ENCODE peak calls at places on chromosomes 16 and 17, in four cellular contexts. H is ovary; A is effector memory CD4-positive, alpha-beta T cell; X is stomach. Z is an unnamed sample.

GRCh38 chr17:48048321-48049140 is at the start of gene NFE2L1:
- DNase-seq in H (peak; percentile 84), A (no peak), X (peak; percentile 90), Z (peak; percentile 97)

GRCh38 chr16:86387461-86388440 is 122.6 kb upstream of the FOXF1 start:
- DNase-seq in H (no peak), A (no peak), X (no peak), Z (no peak)

GRCh38 chr17:80452173-80452915 is 24.1 kb downstream of the NPTX1 start:
- DNase-seq in H (no peak), A (no peak), X (no peak), Z (peak; percentile 50)

GRCh38 chr16:86176462-86176861 is 277.5 kb downstream of the IRF8 start:
- DNase-seq in H (no peak), A (no peak), X (no peak), Z (no peak)

GRCh38 chr16:65222049-65222448 is 100.2 kb upstream of the CDH11 start:
- DNase-seq in H (no peak), A (no peak), X (no peak), Z (no peak)

GRCh38 chr17:42783062-42783777 is 2.8 kb downstream of the WNK4 start:
- DNase-seq in H (no peak), A (no peak), X (no peak), Z (no peak)

GRCh38 chr17:69344939-69345338 is 18.0 kb upstream of the ABCA5 start:
- DNase-seq in H (no peak), A (no peak), X (no peak), Z (no peak)

GRCh38 chr17:39057807-39058206 is 90.6 kb upstream of the FBXO47 start:
- DNase-seq in H (peak; percentile 7), A (no peak), X (no peak), Z (no peak)

GRCh38 chr17:68260051-68260762 is 12.4 kb downstream of the AMZ2 start:
- DNase-seq in H (no peak), A (no peak), X (no peak), Z (no peak)

GRCh38 chr16:21593530-21594289 is 5.7 kb upstream of the METTL9 start:
- DNase-seq in H (no peak), A (no peak), X (no peak), Z (no peak)

GRCh38 chr16:79625738-79626137 is 25.2 kb upstream of the MAF start:
- DNase-seq in H (no peak), A (no peak), X (no peak), Z (no peak)

GRCh38 chr16:85860413-85861094 is 38.4 kb upstream of the IRF8 start:
- DNase-seq in H (no peak), A (no peak), X (no peak), Z (no peak)

GRCh38 chr17:2058521-2059124 is 3.7 kb downstream of the HIC1 start:
- DNase-seq in H (peak; percentile 86), A (peak; percentile 54), X (peak; percentile 88), Z (peak; percentile 86)

GRCh38 chr17:2057714-2058520 is 3.0 kb downstream of the HIC1 start:
- DNase-seq in H (peak; percentile 62), A (no peak), X (no peak), Z (peak; percentile 38)

GRCh38 chr17:2060681-2061440 is 6.0 kb downstream of the HIC1 start:
- DNase-seq in H (peak; percentile 68), A (no peak), X (no peak), Z (peak; percentile 72)

GRCh38 chr17:2059837-2060658 is 5.1 kb downstream of the HIC1 start:
- DNase-seq in H (no peak), A (no peak), X (no peak), Z (no peak)

DNA sequence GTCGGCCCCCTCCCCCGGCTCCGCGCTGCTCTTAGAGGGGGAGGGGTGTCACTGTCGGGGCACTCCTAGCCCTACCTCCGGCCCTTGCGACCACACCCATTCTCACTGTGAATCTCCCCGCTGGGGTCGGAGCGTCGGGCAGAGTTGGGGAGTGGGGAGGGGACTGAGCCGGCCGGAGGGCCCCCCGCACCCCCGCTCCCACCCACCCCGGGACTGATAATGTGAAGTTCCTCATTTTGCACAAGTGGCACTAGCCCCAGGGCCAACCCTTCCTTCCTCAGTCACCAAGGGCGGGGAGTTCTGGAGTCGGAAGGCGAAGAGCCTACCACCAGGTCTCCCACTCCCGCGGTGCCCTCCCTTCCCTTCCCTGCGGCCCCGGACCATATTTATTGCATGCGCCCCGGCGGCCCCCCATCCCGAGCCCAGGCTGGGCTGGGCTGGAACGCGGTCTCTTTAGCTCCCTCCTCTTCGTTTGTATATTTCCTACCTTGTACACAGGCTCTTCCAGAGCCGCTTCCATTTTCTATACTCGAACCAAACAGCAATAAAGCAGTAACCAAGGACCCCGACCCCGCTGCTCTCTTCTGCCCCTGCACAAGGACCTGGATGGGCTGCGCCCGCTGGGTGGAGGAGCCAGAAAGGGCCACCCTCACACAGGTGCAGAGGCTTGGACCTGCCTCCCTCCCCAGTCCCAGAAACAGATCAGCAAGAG is 4.4 kb downstream of the HIC1 start:
- DNase-seq in H (peak; percentile 48), A (no peak), X (no peak), Z (peak; percentile 58)
- H3K27ac ChIP-seq in H (peak overlapping the region; percentile 89), A (no peak overlapping the region), X (peak overlapping the region; percentile 90), Z (peak overlapping the region; percentile 62)

GRCh38 chr17:76710863-76711611 is at the start of gene MXRA7:
- DNase-seq in H (peak; percentile 88), A (peak; percentile 45), X (peak; percentile 68), Z (peak; percentile 89)

GRCh38 chr17:76706817-76707216 is 3.9 kb downstream of the MXRA7 start:
- DNase-seq in H (no peak), A (no peak), X (no peak), Z (no peak)

GRCh38 chr17:76704799-76705198 is 6.0 kb downstream of the MXRA7 start:
- DNase-seq in H (no peak), A (no peak), X (no peak), Z (no peak)

GRCh38 chr17:76709077-76709950 is 1.5 kb downstream of the MXRA7 start:
- DNase-seq in H (peak; percentile 82), A (no peak), X (peak; percentile 50), Z (peak; percentile 92)

GRCh38 chr17:76707985-76708807 is 2.6 kb downstream of the MXRA7 start:
- DNase-seq in H (no peak), A (no peak), X (no peak), Z (peak; percentile 64)
- H3K4me1 ChIP-seq in H (peaks cover 18% of the 10 kb centered on the region), A (peaks cover 9% of the 10 kb centered on the region), X (peaks cover 28% of the 10 kb centered on the region), Z (peaks cover 34% of the 10 kb centered on the region)

DNA sequence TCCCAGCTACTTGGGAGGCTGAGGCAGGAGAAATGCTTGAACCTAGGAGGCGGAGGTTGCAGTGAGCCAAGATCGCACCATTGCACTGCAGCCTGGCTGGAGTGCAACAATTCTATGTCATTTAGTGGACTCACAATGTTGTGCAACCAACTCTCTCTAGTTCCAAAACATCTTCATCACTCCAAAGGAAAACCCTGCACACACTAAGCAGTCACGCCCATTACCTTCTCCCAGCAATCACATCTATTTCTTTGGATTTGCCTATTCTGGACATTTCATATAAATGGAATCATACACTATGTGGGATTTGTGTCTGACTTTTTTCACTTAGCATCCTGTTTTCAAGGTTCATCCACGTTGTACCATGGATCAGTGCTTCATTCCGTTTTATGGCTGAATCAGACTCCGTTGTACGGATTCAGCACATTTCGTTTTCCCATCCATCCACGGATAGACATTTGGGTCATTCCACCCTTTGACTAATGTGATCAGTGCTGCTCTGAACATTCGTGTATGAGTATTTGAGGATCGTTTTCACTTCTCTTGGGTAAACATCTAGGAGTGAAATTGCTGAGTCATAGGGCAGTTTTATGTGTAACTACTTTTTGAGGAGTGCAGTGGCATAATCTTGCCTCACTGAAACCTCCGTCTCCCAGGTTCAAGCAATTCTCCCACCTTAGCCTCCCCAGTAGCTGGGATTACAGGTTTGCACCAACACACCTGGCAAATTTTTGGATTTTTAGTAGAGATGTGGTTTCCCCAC is 45.4 kb upstream of the EMP2 start:
- DNase-seq in H (no peak), A (no peak), X (no peak), Z (no peak)
- H3K27me3 ChIP-seq in H (no peaks in the 10 kb centered on the region), A (no peaks in the 10 kb centered on the region), X (no peaks in the 10 kb centered on the region), Z (peaks cover 5% of the 10 kb centered on the region)

DNA sequence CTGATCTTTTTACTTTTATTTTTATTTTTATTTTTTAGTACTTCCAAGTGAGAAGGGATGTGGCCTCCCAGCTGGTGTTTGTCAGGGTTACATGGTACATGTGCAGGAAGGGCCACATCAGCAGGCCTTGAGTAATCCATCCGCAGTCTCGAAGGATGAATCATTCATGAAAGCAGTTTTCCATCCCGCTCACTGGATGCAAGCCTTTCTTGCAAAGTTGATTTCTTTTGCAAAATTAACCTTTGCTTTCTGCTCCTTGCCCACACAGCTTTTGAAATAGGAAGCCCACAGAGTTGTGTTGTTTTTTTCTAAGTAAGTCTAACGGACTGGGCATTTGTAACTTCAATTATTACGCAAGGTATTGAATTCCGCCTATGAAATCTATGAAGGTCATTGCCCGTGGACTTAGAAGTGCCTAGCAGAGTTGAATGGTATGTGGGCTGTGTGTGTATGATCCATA is 157.4 kb downstream of the PRKCA start:
- DNase-seq in H (peak; percentile 58), A (no peak), X (peak; percentile 48), Z (no peak)
- H3K27ac ChIP-seq in H (peak overlapping the region; percentile 69), A (no peak overlapping the region), X (peak overlapping the region; percentile 71), Z (no peak overlapping the region)